ENCODE peak calls at places on chromosomes 3 and 15, in ten cellular contexts. X is AG04449; K is ACHN; D is brain microvascular endothelial cell; U is NCI-H526; R is COR-L47; P is T-helper 17 cell; Z is dorsolateral prefrontal cortex; A is fibroblast of the conjunctiva; F is stimulated activated naive B cell treated with anti-CD40 and anti-IgM and Interleukin-4, amounts not matched to agents 10 μg/mL and 1 μg/mL and 100 μg/mL, for 72 hours. Y is an unnamed sample.

GRCh38 chr3:98770261-98771039 is 7.3 kb downstream of the ST3GAL6 start:
- DNase-seq in U (no peak), A (no peak), X (no peak), Z (no peak), F (no peak), R (no peak), D (no peak), P (no peak), K (no peak), Y (no peak)

GRCh38 chr15:101358895-101359294 is 63.8 kb upstream of the SNRPA1 start:
- DNase-seq in D (peak), R (no peak), K (no peak), F (no peak), U (no peak), P (no peak), Z (no peak), X (peak), A (no peak), Y (no peak)

GRCh38 chr3:8964436-8965370 is 1.4 kb upstream of the RAD18 start:
- DNase-seq in R (no peak), Z (no peak), K (peak), U (no peak), D (peak), A (no peak), X (peak), F (no peak), P (no peak), Y (no peak)

GRCh38 chr3:134065252-134065651 is 35.5 kb upstream of the SLCO2A1 start:
- DNase-seq in U (no peak), X (no peak), P (no peak), D (no peak), Z (no peak), R (no peak), A (no peak), F (no peak), K (no peak), Y (no peak)

GRCh38 chr3:146280859-146281258 is 30.0 kb upstream of the PLSCR4 start:
- DNase-seq in A (peak), X (no peak), K (no peak), D (no peak), P (no peak), F (no peak), R (no peak), U (no peak), Z (no peak), Y (no peak)

GRCh38 chr3:52345521-52346110 is 29.5 kb downstream of the DNAH1 start:
- DNase-seq in Z (no peak), X (no peak), A (no peak), P (no peak), U (no peak), K (no peak), D (no peak), F (no peak), R (no peak), Y (peak)

GRCh38 chr15:82891025-82891390 is 61.5 kb downstream of the HOMER2 start:
- DNase-seq in F (no peak), D (no peak), X (no peak), U (no peak), R (no peak), K (no peak), Z (no peak), A (no peak), P (no peak), Y (no peak)

GRCh38 chr15:59250249-59250648 is 43.6 kb downstream of the LDHAL6B start:
- DNase-seq in U (no peak), X (no peak), Z (no peak), P (no peak), F (no peak), K (no peak), R (no peak), D (no peak), A (no peak), Y (no peak)

GRCh38 chr15:88238618-88239430 is 17.7 kb downstream of the NTRK3 start:
- DNase-seq in X (peak), D (peak), Z (no peak), P (no peak), F (no peak), U (no peak), A (peak), R (no peak), K (no peak), Y (no peak)

GRCh38 chr3:123256256-123256655 is 54.5 kb downstream of the SEC22A start:
- DNase-seq in D (no peak), A (no peak), P (no peak), X (no peak), F (no peak), K (no peak), R (no peak), U (no peak), Z (no peak), Y (no peak)

GRCh38 chr3:167851171-167851570 is 115.7 kb downstream of the SERPINI1 start:
- DNase-seq in K (no peak), U (no peak), F (no peak), P (no peak), R (no peak), Z (no peak), D (peak), X (no peak), A (no peak), Y (no peak)